ENCODE peak calls at places on chromosome 7, in six cellular contexts. One of them, this sample, is unnamed.

GRCh38 chr7:108016841-108017775 is 14.1 kb upstream of the LAMB1 start:
- DNase-seq in HepG2: peak
- DNase-seq in SK-N-SH: peak
- DNase-seq in GM12878: no peak
- DNase-seq in NT2/D1: no peak
- DNase-seq in K562: peak
- DNase-seq in this sample: peak

GRCh38 chr7:98420966-98421612 is 20.2 kb upstream of the BAIAP2L1 start:
- DNase-seq in HepG2: peak
- DNase-seq in SK-N-SH: peak
- DNase-seq in GM12878: no peak
- DNase-seq in NT2/D1: peak
- DNase-seq in K562: peak
- DNase-seq in this sample: peak

GRCh38 chr7:18993933-18994668 is 123.3 kb downstream of the TWIST1 start:
- DNase-seq in HepG2: no peak
- DNase-seq in SK-N-SH: peak
- DNase-seq in GM12878: no peak
- DNase-seq in NT2/D1: no peak
- DNase-seq in K562: no peak
- DNase-seq in this sample: no peak

GRCh38 chr7:38179719-38180333 is 1.8 kb downstream of the STARD3NL start:
- DNase-seq in HepG2: no peak
- DNase-seq in SK-N-SH: no peak
- DNase-seq in GM12878: no peak
- DNase-seq in NT2/D1: no peak
- DNase-seq in K562: peak
- DNase-seq in this sample: no peak

GRCh38 chr7:2594599-2594998 is 35.8 kb downstream of the IQCE start:
- DNase-seq in HepG2: no peak
- DNase-seq in SK-N-SH: no peak
- DNase-seq in GM12878: no peak
- DNase-seq in NT2/D1: no peak
- DNase-seq in K562: no peak
- DNase-seq in this sample: no peak

GRCh38 chr7:111232249-111233084 is 141.5 kb downstream of the LRRN3 start:
- DNase-seq in HepG2: peak
- DNase-seq in SK-N-SH: no peak
- DNase-seq in GM12878: no peak
- DNase-seq in NT2/D1: no peak
- DNase-seq in K562: no peak
- DNase-seq in this sample: peak

GRCh38 chr7:1669954-1670893 is at the start of gene ELFN1:
- DNase-seq in HepG2: no peak
- DNase-seq in SK-N-SH: peak
- DNase-seq in GM12878: no peak
- DNase-seq in NT2/D1: peak
- DNase-seq in K562: peak
- DNase-seq in this sample: no peak

GRCh38 chr7:35253680-35254495 is at the start of gene TBX20:
- DNase-seq in HepG2: no peak
- DNase-seq in SK-N-SH: peak
- DNase-seq in GM12878: no peak
- DNase-seq in NT2/D1: no peak
- DNase-seq in K562: no peak
- DNase-seq in this sample: no peak

GRCh38 chr7:113013761-113014449 is 72.7 kb downstream of the GPR85 start:
- DNase-seq in HepG2: no peak
- DNase-seq in SK-N-SH: no peak
- DNase-seq in GM12878: no peak
- DNase-seq in NT2/D1: no peak
- DNase-seq in K562: no peak
- DNase-seq in this sample: no peak

GRCh38 chr7:115146148-115146547 is 224.3 kb downstream of the MDFIC start:
- DNase-seq in HepG2: no peak
- DNase-seq in SK-N-SH: no peak
- DNase-seq in GM12878: no peak
- DNase-seq in NT2/D1: no peak
- DNase-seq in K562: no peak
- DNase-seq in this sample: peak

GRCh38 chr7:96548664-96549063 is 161.0 kb downstream of the SEM1 start:
- DNase-seq in HepG2: peak
- DNase-seq in SK-N-SH: no peak
- DNase-seq in GM12878: no peak
- DNase-seq in NT2/D1: no peak
- DNase-seq in K562: no peak
- DNase-seq in this sample: no peak

GRCh38 chr7:36820527-36821170 is 96.4 kb upstream of the AOAH start:
- DNase-seq in HepG2: no peak
- DNase-seq in SK-N-SH: no peak
- DNase-seq in GM12878: no peak
- DNase-seq in NT2/D1: no peak
- DNase-seq in K562: no peak
- DNase-seq in this sample: no peak

GRCh38 chr7:139035588-139036353 is at the start of gene ZC3HAV1L:
- DNase-seq in HepG2: peak
- DNase-seq in SK-N-SH: peak
- DNase-seq in GM12878: no peak
- DNase-seq in NT2/D1: no peak
- DNase-seq in K562: no peak
- DNase-seq in this sample: peak

GRCh38 chr7:51455086-51455485 is 138.5 kb upstream of the COBL start:
- DNase-seq in HepG2: no peak
- DNase-seq in SK-N-SH: no peak
- DNase-seq in GM12878: no peak
- DNase-seq in NT2/D1: no peak
- DNase-seq in K562: no peak
- DNase-seq in this sample: no peak

GRCh38 chr7:99095698-99096097 is 48.2 kb downstream of the SMURF1 start:
- DNase-seq in HepG2: no peak
- DNase-seq in SK-N-SH: no peak
- DNase-seq in GM12878: no peak
- DNase-seq in NT2/D1: no peak
- DNase-seq in K562: no peak
- DNase-seq in this sample: no peak

GRCh38 chr7:34747176-34747781 is 89.3 kb downstream of the NPSR1 start:
- DNase-seq in HepG2: no peak
- DNase-seq in SK-N-SH: no peak
- DNase-seq in GM12878: no peak
- DNase-seq in NT2/D1: no peak
- DNase-seq in K562: no peak
- DNase-seq in this sample: no peak

GRCh38 chr7:79964463-79964862 is 170.2 kb upstream of the GNAI1 start:
- DNase-seq in HepG2: no peak
- DNase-seq in SK-N-SH: no peak
- DNase-seq in GM12878: no peak
- DNase-seq in NT2/D1: no peak
- DNase-seq in K562: no peak
- DNase-seq in this sample: no peak

DNA sequence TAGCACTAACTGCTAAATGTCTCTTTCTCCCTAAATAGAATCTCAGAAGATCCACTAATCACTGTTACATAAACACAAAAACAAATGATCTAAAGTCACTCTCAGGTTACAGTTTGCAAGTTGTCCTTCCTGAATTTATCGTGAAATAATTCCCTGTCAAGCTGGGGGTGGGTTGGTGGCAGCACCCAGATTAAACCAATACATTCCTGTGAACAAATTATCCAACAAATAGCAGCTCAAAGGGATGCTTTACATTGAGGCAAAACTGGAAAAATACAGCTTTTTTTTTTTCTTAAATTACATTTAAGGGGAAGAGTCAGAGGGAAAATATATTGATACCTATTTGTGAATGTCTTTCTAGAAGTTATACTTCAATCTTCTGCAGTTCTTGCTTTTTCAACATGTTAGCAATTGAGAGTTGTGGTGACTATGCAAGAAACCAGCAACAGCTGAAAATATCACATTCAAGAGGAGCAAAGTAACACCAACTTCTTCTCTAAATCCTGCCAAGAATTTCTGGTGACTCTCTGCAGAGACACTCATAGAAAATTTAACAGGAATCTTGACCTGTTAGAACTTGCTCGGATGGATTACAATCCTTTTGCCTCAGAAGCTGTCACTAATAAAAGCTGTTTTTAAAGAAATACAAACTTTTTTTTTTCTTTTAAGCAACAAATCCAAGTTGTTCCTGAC is 18.9 kb downstream of the LMOD2 start:
- DNase-seq in HepG2: no peak
- DNase-seq in SK-N-SH: no peak
- DNase-seq in GM12878: no peak
- DNase-seq in NT2/D1: no peak
- DNase-seq in K562: no peak
- DNase-seq in this sample: no peak
- TF ChIP-seq YY1 in HepG2: no peak
- TF ChIP-seq YY1 in SK-N-SH: no peak
- TF ChIP-seq YY1 in GM12878: no peak
- TF ChIP-seq YY1 in NT2/D1: no peak
- TF ChIP-seq YY1 in K562: no peak
- TF ChIP-seq YY1 in this sample: no peak

GRCh38 chr7:26492816-26493215 is 201.2 kb downstream of the SNX10 start:
- DNase-seq in HepG2: no peak
- DNase-seq in SK-N-SH: no peak
- DNase-seq in GM12878: no peak
- DNase-seq in NT2/D1: no peak
- DNase-seq in K562: no peak
- DNase-seq in this sample: no peak

GRCh38 chr7:26489404-26489803 is 197.7 kb downstream of the SNX10 start:
- DNase-seq in HepG2: no peak
- DNase-seq in SK-N-SH: no peak
- DNase-seq in GM12878: no peak
- DNase-seq in NT2/D1: no peak
- DNase-seq in K562: no peak
- DNase-seq in this sample: no peak

GRCh38 chr7:26489906-26490305 is 198.2 kb downstream of the SNX10 start:
- DNase-seq in HepG2: no peak
- DNase-seq in SK-N-SH: no peak
- DNase-seq in GM12878: no peak
- DNase-seq in NT2/D1: no peak
- DNase-seq in K562: no peak
- DNase-seq in this sample: no peak

GRCh38 chr7:26493737-26494423 is 202.2 kb downstream of the SNX10 start:
- DNase-seq in HepG2: no peak
- DNase-seq in SK-N-SH: no peak
- DNase-seq in GM12878: no peak
- DNase-seq in NT2/D1: no peak
- DNase-seq in K562: no peak
- DNase-seq in this sample: no peak

GRCh38 chr7:26490631-26491624 is 199.3 kb downstream of the SNX10 start:
- DNase-seq in HepG2: no peak
- DNase-seq in SK-N-SH: peak
- DNase-seq in GM12878: no peak
- DNase-seq in NT2/D1: no peak
- DNase-seq in K562: no peak
- DNase-seq in this sample: no peak
- TF ChIP-seq YY1 in HepG2: no peak
- TF ChIP-seq YY1 in SK-N-SH: no peak
- TF ChIP-seq YY1 in GM12878: no peak
- TF ChIP-seq YY1 in NT2/D1: no peak
- TF ChIP-seq YY1 in K562: no peak
- TF ChIP-seq YY1 in this sample: no peak

GRCh38 chr7:128814496-128814895 is 15.7 kb upstream of the FLNC start:
- DNase-seq in HepG2: no peak
- DNase-seq in SK-N-SH: no peak
- DNase-seq in GM12878: no peak
- DNase-seq in NT2/D1: no peak
- DNase-seq in K562: no peak
- DNase-seq in this sample: no peak

GRCh38 chr7:128821724-128822123 is 8.5 kb upstream of the FLNC start:
- DNase-seq in HepG2: no peak
- DNase-seq in SK-N-SH: no peak
- DNase-seq in GM12878: no peak
- DNase-seq in NT2/D1: no peak
- DNase-seq in K562: no peak
- DNase-seq in this sample: no peak

GRCh38 chr7:128815289-128815938 is 14.8 kb upstream of the FLNC start:
- DNase-seq in HepG2: no peak
- DNase-seq in SK-N-SH: no peak
- DNase-seq in GM12878: no peak
- DNase-seq in NT2/D1: no peak
- DNase-seq in K562: peak
- DNase-seq in this sample: no peak

DNA sequence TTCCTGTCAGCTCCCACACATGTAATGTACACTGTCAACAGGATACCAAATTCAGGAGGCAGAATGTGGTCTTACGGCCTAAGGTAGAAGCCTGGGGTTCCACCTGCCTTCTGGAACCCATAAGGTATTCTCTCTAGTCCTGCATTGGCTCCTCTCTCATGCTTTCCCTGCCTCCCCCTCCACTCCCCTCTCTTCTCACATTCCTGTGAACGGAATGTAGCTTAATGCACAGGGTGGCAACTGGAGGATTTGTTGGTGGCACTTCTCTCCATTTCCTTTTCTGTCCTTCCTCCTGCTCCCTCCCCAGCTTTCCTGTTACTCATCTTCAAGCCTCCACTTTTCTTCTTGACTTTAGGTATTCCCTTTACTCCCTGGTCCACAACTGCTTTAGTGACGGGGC is 11.5 kb upstream of the FLNC start:
- DNase-seq in HepG2: no peak
- DNase-seq in SK-N-SH: no peak
- DNase-seq in GM12878: no peak
- DNase-seq in NT2/D1: no peak
- DNase-seq in K562: no peak
- DNase-seq in this sample: no peak
- TF ChIP-seq YY1 in HepG2: no peak
- TF ChIP-seq YY1 in SK-N-SH: no peak
- TF ChIP-seq YY1 in GM12878: no peak
- TF ChIP-seq YY1 in NT2/D1: no peak
- TF ChIP-seq YY1 in K562: no peak
- TF ChIP-seq YY1 in this sample: no peak

GRCh38 chr7:74185016-74185415 is 10.9 kb downstream of the EIF4H start:
- DNase-seq in HepG2: no peak
- DNase-seq in SK-N-SH: no peak
- DNase-seq in GM12878: no peak
- DNase-seq in NT2/D1: no peak
- DNase-seq in K562: no peak
- DNase-seq in this sample: no peak

GRCh38 chr7:74182453-74183090 is 8.4 kb downstream of the EIF4H start:
- DNase-seq in HepG2: no peak
- DNase-seq in SK-N-SH: no peak
- DNase-seq in GM12878: no peak
- DNase-seq in NT2/D1: no peak
- DNase-seq in K562: no peak
- DNase-seq in this sample: no peak

GRCh38 chr7:74183142-74183541 is 9.0 kb downstream of the EIF4H start:
- DNase-seq in HepG2: no peak
- DNase-seq in SK-N-SH: no peak
- DNase-seq in GM12878: no peak
- DNase-seq in NT2/D1: no peak
- DNase-seq in K562: no peak
- DNase-seq in this sample: no peak

GRCh38 chr7:74185636-74186035 is 11.5 kb downstream of the EIF4H start:
- DNase-seq in HepG2: no peak
- DNase-seq in SK-N-SH: no peak
- DNase-seq in GM12878: no peak
- DNase-seq in NT2/D1: no peak
- DNase-seq in K562: no peak
- DNase-seq in this sample: no peak

GRCh38 chr7:74183653-74184450 is 9.7 kb downstream of the EIF4H start:
- DNase-seq in HepG2: peak
- DNase-seq in SK-N-SH: peak
- DNase-seq in GM12878: no peak
- DNase-seq in NT2/D1: no peak
- DNase-seq in K562: peak
- DNase-seq in this sample: no peak
- TF ChIP-seq YY1 in HepG2: no peak
- TF ChIP-seq YY1 in SK-N-SH: no peak
- TF ChIP-seq YY1 in GM12878: no peak
- TF ChIP-seq YY1 in NT2/D1: no peak
- TF ChIP-seq YY1 in K562: no peak
- TF ChIP-seq YY1 in this sample: no peak

This sample was measured in HCT116.